ENCODE peak calls at places on chromosome 17, in four cellular contexts. One of them, this sample, is unnamed.

GRCh38 chr17:64771980-64772844 is 110.1 kb upstream of the SMURF2 start:
- DNase-seq in lower lobe of right lung: no peak
- DNase-seq in astrocyte of the cerebellum: no peak
- DNase-seq in ovary: no peak
- DNase-seq in this sample: no peak

GRCh38 chr17:67374329-67375053 is 2.6 kb upstream of the PITPNC1 start:
- DNase-seq in ovary: peak
- DNase-seq in astrocyte of the cerebellum: peak
- DNase-seq in lower lobe of right lung: peak
- DNase-seq in this sample: peak

GRCh38 chr17:47894498-47895253 is 1.4 kb upstream of the SP2 start:
- DNase-seq in ovary: no peak
- DNase-seq in astrocyte of the cerebellum: no peak
- DNase-seq in lower lobe of right lung: no peak
- DNase-seq in this sample: no peak

GRCh38 chr17:14594690-14595089 is 293.8 kb downstream of the HS3ST3B1 start:
- DNase-seq in ovary: no peak
- DNase-seq in astrocyte of the cerebellum: no peak
- DNase-seq in lower lobe of right lung: no peak
- DNase-seq in this sample: no peak

GRCh38 chr17:65231662-65232335 is 94.6 kb downstream of the RGS9 start:
- DNase-seq in lower lobe of right lung: no peak
- DNase-seq in astrocyte of the cerebellum: peak
- DNase-seq in ovary: no peak
- DNase-seq in this sample: no peak

GRCh38 chr17:9274119-9274445 is 252.8 kb downstream of the NTN1 start:
- DNase-seq in astrocyte of the cerebellum: no peak
- DNase-seq in lower lobe of right lung: no peak
- DNase-seq in ovary: no peak
- DNase-seq in this sample: no peak

GRCh38 chr17:48307814-48308411 is 122.1 kb downstream of the SKAP1 start:
- DNase-seq in ovary: no peak
- DNase-seq in astrocyte of the cerebellum: peak
- DNase-seq in lower lobe of right lung: peak
- DNase-seq in this sample: peak

GRCh38 chr17:82416264-82416663 is 1.9 kb upstream of the HEXD start:
- DNase-seq in astrocyte of the cerebellum: no peak
- DNase-seq in lower lobe of right lung: no peak
- DNase-seq in ovary: no peak
- DNase-seq in this sample: no peak

GRCh38 chr17:58352843-58353719 is 1.1 kb upstream of the SUPT4H1 start:
- DNase-seq in lower lobe of right lung: peak
- DNase-seq in ovary: peak
- DNase-seq in astrocyte of the cerebellum: peak
- DNase-seq in this sample: peak

DNA sequence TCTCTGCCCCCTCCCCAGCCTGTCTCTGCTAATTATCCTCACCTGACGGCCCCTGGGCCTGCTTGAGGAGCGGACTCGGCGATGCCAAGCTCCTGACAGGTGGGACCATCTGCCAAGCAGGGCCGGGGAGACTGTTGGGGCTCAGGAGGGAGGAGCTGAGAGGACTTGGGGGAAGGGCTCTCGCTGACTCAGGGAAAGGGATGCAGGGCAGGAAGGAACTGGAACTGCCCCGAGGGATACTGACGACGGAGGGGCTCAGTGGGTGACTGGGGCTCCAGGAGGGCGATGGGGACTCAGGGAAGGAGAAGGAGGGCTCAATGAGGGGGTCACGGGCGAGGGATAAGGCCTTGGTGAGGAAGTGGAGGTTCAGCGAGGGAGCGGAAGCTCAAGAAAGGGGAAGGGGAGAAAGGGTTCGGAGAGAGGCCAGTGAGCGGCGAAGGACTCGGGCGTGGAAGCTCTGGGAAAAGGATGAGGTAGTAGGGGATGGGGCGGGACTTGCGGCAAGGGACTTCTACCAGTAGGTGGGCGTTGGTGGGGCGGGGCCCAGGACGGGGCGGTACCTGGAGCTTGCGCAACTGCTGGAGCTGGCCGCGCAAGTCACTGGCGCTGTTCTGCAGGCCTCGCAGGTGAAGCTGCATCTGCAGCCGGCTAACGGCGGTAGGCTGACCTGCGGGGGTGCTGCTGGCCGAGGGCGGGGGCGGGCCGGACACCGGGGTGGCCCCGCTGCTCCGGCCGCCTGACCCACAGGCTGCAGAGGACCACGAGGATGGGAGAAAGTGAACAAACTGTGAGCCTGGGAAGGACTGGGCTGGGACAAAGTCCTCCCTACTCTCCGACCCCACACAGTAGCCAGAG is 46.5 kb downstream of the SRCIN1 start:
- DNase-seq in lower lobe of right lung: peak
- DNase-seq in ovary: peak
- DNase-seq in astrocyte of the cerebellum: no peak
- DNase-seq in this sample: peak
- TF ChIP-seq CTCF in lower lobe of right lung: peak
- TF ChIP-seq CTCF in ovary: no peak
- TF ChIP-seq CTCF in astrocyte of the cerebellum: no peak
- TF ChIP-seq CTCF in this sample: peak

GRCh38 chr17:41621916-41622315 is 2.5 kb downstream of the KRT17 start:
- DNase-seq in astrocyte of the cerebellum: no peak
- DNase-seq in lower lobe of right lung: no peak
- DNase-seq in ovary: no peak
- DNase-seq in this sample: no peak
- TF ChIP-seq CTCF in astrocyte of the cerebellum: no peak
- TF ChIP-seq CTCF in lower lobe of right lung: no peak
- TF ChIP-seq CTCF in ovary: no peak
- TF ChIP-seq CTCF in this sample: no peak

GRCh38 chr17:19551148-19551547 is 17.5 kb downstream of the SLC47A1 start:
- DNase-seq in ovary: no peak
- DNase-seq in lower lobe of right lung: no peak
- DNase-seq in astrocyte of the cerebellum: no peak
- DNase-seq in this sample: no peak

GRCh38 chr17:19544366-19544765 is 10.7 kb downstream of the SLC47A1 start:
- DNase-seq in ovary: no peak
- DNase-seq in lower lobe of right lung: no peak
- DNase-seq in astrocyte of the cerebellum: no peak
- DNase-seq in this sample: no peak

GRCh38 chr17:19549746-19550623 is 16.3 kb downstream of the SLC47A1 start:
- DNase-seq in astrocyte of the cerebellum: no peak
- DNase-seq in ovary: no peak
- DNase-seq in lower lobe of right lung: no peak
- DNase-seq in this sample: no peak

GRCh38 chr17:19542247-19542646 is 8.6 kb downstream of the SLC47A1 start:
- DNase-seq in astrocyte of the cerebellum: no peak
- DNase-seq in ovary: no peak
- DNase-seq in lower lobe of right lung: no peak
- DNase-seq in this sample: no peak

DNA sequence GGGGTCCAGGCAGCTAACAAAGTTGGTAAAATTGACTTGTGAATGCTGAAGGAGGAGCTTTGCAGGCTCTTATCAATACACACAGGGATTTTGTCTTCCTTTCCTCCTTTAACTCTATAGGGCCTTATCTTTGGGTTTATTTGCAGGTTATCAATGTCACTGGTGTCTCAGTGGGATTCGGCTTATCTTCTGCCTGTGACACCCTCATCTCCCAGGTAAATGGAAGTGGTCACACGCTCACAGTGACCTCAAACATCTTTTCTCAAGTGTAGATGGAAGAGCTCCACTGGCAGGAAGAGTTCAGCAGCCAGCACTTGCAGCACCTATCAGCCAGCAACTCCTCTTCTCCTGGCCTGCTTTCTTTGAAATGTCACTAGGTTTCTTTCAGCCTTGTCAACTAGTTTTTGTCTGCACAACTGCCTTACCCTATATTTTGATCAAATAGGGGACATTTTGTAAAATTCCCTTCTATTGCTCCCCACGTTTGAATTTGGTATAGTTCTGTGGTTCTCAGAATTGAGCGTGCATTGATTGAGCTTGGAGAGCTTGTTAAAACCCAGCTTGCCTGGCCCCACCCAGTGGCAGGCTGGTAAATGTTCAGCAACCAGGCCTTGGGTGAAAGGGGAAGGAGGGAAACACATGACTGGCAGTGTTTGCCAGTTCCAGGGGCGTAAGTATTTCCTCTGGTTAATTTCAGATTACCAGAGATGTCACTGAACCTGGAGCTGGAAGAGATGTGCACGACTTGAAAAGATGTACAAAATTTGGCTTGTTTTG is 12.8 kb downstream of the SLC47A1 start:
- DNase-seq in astrocyte of the cerebellum: no peak
- DNase-seq in ovary: no peak
- DNase-seq in lower lobe of right lung: peak
- DNase-seq in this sample: no peak
- TF ChIP-seq CTCF in astrocyte of the cerebellum: peak
- TF ChIP-seq CTCF in ovary: no peak
- TF ChIP-seq CTCF in lower lobe of right lung: peak
- TF ChIP-seq CTCF in this sample: no peak

GRCh38 chr17:33522623-33523022 is 229.5 kb upstream of the ASIC2 start:
- DNase-seq in lower lobe of right lung: no peak
- DNase-seq in astrocyte of the cerebellum: no peak
- DNase-seq in ovary: no peak
- DNase-seq in this sample: no peak
- TF ChIP-seq CTCF in lower lobe of right lung: no peak
- TF ChIP-seq CTCF in astrocyte of the cerebellum: no peak
- TF ChIP-seq CTCF in ovary: no peak
- TF ChIP-seq CTCF in this sample: no peak

GRCh38 chr17:76683011-76683755 is 27.6 kb downstream of the MXRA7 start:
- DNase-seq in ovary: no peak
- DNase-seq in astrocyte of the cerebellum: no peak
- DNase-seq in lower lobe of right lung: no peak
- DNase-seq in this sample: no peak
- TF ChIP-seq CTCF in ovary: no peak
- TF ChIP-seq CTCF in astrocyte of the cerebellum: peak
- TF ChIP-seq CTCF in lower lobe of right lung: no peak
- TF ChIP-seq CTCF in this sample: no peak

DNA sequence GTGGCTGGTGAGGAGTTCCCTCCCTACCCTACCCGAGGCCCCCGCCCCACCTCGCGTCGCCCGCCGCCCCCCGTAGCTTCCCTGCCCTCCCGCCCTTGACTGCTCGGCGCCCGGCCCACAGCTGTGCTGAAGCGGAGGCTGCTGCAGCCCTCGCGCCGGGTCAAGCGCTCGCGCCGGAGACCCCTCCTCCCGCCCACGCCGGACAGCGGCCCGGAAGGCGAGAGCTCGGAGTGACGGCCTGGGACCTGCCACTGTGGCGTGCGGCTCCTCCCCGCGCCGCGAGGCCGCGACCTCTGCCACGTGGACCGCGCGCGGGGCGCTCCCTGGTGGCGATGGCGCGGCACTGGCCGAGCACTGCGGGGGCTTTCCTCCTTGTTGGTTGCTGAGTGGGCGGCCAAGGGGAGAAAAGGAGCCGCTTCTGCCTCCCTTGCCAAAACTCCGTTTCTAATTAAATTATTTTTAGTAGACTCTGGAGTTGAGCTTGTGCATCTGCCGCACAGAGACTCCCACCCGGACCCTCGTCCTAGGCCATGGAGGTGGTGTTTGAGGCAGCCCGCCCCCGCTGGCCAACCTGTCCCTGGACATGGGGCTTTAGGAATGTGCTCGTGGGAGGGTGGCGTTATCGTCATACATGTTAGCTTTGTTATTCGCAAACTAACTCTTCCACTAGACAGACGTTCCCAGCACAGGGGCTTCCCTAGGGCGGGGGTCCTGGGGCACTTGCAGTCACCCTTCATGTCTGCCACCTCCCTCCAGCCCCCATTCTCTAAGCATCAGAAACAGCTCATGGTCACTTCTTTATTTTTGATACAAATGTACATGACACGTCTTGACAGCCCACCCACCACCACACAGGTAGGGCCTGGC is 4.4 kb downstream of the TP53I13 start:
- DNase-seq in astrocyte of the cerebellum: no peak
- DNase-seq in ovary: peak
- DNase-seq in lower lobe of right lung: peak
- DNase-seq in this sample: peak
- TF ChIP-seq CTCF in astrocyte of the cerebellum: peak
- TF ChIP-seq CTCF in ovary: peak
- TF ChIP-seq CTCF in lower lobe of right lung: peak
- TF ChIP-seq CTCF in this sample: peak

DNA sequence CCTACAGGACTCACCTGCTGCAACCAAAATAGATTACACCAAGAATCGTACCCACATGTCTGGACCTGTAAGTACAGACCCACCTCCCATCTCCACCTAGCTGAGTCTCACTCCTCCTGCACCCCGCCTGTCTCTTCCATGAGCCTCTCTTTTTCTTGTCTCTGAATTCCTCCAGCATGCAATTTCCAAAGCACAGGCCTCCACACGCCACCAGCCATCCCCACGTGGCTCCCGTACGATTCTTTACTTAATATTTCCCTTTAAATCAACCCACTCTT is 1.2 kb downstream of the RPH3AL start:
- DNase-seq in ovary: no peak
- DNase-seq in lower lobe of right lung: no peak
- DNase-seq in astrocyte of the cerebellum: no peak
- DNase-seq in this sample: no peak
- TF ChIP-seq CTCF in ovary: no peak
- TF ChIP-seq CTCF in lower lobe of right lung: no peak
- TF ChIP-seq CTCF in astrocyte of the cerebellum: no peak
- TF ChIP-seq CTCF in this sample: no peak